ENCODE peak calls at places on chromosomes 16 and 17, in ten cellular contexts. V, K, J, H, U, P, G, T, X and N are unnamed samples.
A peak's percentile ranks its signal among the peaks of the same experiment; 100 is the strongest.

GRCh38 chr16:67856927-67857546 is 9.5 kb upstream of the CENPT start:
- DNase-seq in T (no peak), X (no peak), U (no peak), J (no peak), H (no peak), V (no peak), P (no peak), G (no peak), K (peak; percentile 47), N (no peak)

GRCh38 chr16:75432828-75433731 is at the start of gene CFDP1:
- DNase-seq in J (peak; percentile 96), K (peak; percentile 98), G (peak; percentile 95), T (peak; percentile 97), V (peak; percentile 97), P (peak; percentile 95), H (peak; percentile 93), X (peak; percentile 63), U (peak; percentile 95), N (peak; percentile 37)

GRCh38 chr17:82881900-82882714 is 42.3 kb upstream of the ZNF750 start:
- DNase-seq in H (no peak), V (no peak), P (no peak), J (no peak), G (no peak), U (peak; percentile 57), T (no peak), K (peak; percentile 85), X (no peak), N (no peak)

GRCh38 chr16:9837481-9837880 is 344.7 kb downstream of the GRIN2A start:
- DNase-seq in H (no peak), T (no peak), K (no peak), J (no peak), V (no peak), X (no peak), G (no peak), U (no peak), P (no peak), N (no peak)

GRCh38 chr17:5941258-5941657 is 128.9 kb upstream of the WSCD1 start:
- DNase-seq in J (no peak), T (no peak), V (no peak), X (no peak), P (no peak), H (no peak), K (no peak), U (no peak), G (no peak), N (no peak)

GRCh38 chr17:337453-337852 is 15.2 kb downstream of the RPH3AL start:
- DNase-seq in J (no peak), T (no peak), V (no peak), K (no peak), U (no peak), P (no peak), H (no peak), X (no peak), G (no peak), N (no peak)

GRCh38 chr17:81339502-81340296 is 44.6 kb upstream of the SLC38A10 start:
- DNase-seq in U (no peak), K (no peak), P (no peak), G (peak; percentile 91), V (peak; percentile 53), J (no peak), H (no peak), X (no peak), T (no peak), N (no peak)

GRCh38 chr16:88489163-88489721 is 36.2 kb downstream of the ZFPM1 start:
- DNase-seq in U (no peak), P (no peak), G (no peak), X (no peak), T (no peak), K (no peak), J (no peak), H (no peak), V (no peak), N (no peak)

GRCh38 chr16:8851761-8852403 is 16.9 kb downstream of the CARHSP1 start:
- DNase-seq in G (no peak), U (no peak), H (no peak), P (no peak), K (no peak), T (no peak), J (no peak), X (no peak), V (no peak), N (no peak)

GRCh38 chr17:49576121-49576905 is 642 bp downstream of the NXPH3 start:
- DNase-seq in X (no peak), T (peak; percentile 60), P (no peak), J (no peak), U (peak; percentile 66), H (no peak), V (peak; percentile 87), K (peak; percentile 71), G (peak; percentile 33), N (no peak)

GRCh38 chr17:67016039-67016762 is 28.2 kb upstream of the CACNG1 start:
- DNase-seq in G (no peak), K (no peak), V (peak; percentile 73), H (no peak), J (no peak), U (no peak), P (no peak), X (no peak), T (no peak), N (no peak)

GRCh38 chr17:81866440-81867122 is 4.6 kb downstream of the ARHGDIA start:
- DNase-seq in J (no peak), X (no peak), V (no peak), T (peak; percentile 23), G (no peak), P (no peak), U (no peak), K (no peak), H (no peak), N (no peak)

GRCh38 chr16:2841606-2842339 is 11.7 kb downstream of the ZG16B start:
- DNase-seq in J (no peak), V (no peak), P (no peak), X (no peak), T (no peak), G (no peak), U (peak; percentile 10), K (peak; percentile 44), H (no peak), N (no peak)

GRCh38 chr16:27760845-27761176 is 210.9 kb downstream of the KATNIP start:
- DNase-seq in V (no peak), T (no peak), P (no peak), X (no peak), G (no peak), U (no peak), H (no peak), K (no peak), J (no peak), N (no peak)

GRCh38 chr16:7456221-7456620 is 123.6 kb downstream of the RBFOX1 start:
- DNase-seq in V (no peak), T (no peak), U (no peak), P (no peak), K (no peak), G (no peak), H (no peak), J (no peak), X (no peak), N (no peak)

GRCh38 chr17:58637011-58637570 is 54.8 kb downstream of the TEX14 start:
- DNase-seq in G (no peak), H (no peak), P (no peak), T (no peak), U (no peak), J (no peak), V (no peak), X (no peak), K (no peak), N (no peak)

GRCh38 chr17:58630883-58631522 is 60.8 kb downstream of the TEX14 start:
- DNase-seq in V (peak; percentile 51), P (no peak), X (no peak), U (no peak), K (no peak), T (no peak), J (peak; percentile 49), G (no peak), H (no peak), N (no peak)

GRCh38 chr17:58626905-58627304 is 64.9 kb downstream of the TEX14 start:
- DNase-seq in V (no peak), K (no peak), X (no peak), H (no peak), G (no peak), T (no peak), U (no peak), P (no peak), J (no peak), N (no peak)

GRCh38 chr17:58632324-58633314 is 59.2 kb downstream of the TEX14 start:
- DNase-seq in H (no peak), U (no peak), P (no peak), G (no peak), T (no peak), V (no peak), K (no peak), X (no peak), J (no peak), N (no peak)

GRCh38 chr17:58631523-58632323 is 60.1 kb downstream of the TEX14 start:
- DNase-seq in H (peak; percentile 84), G (peak; percentile 98), T (peak; percentile 64), X (peak; percentile 96), J (peak; percentile 94), K (peak; percentile 96), U (peak; percentile 92), P (peak; percentile 99), V (peak; percentile 95), N (no peak)
- TF ChIP-seq CTCF in H (no peak), G (peak; percentile 40), T (peak; percentile 43), X (no peak), J (no peak), K (peak; percentile 22), U (peak; percentile 48), P (no peak), V (no peak), N (peak; percentile 21)

DNA sequence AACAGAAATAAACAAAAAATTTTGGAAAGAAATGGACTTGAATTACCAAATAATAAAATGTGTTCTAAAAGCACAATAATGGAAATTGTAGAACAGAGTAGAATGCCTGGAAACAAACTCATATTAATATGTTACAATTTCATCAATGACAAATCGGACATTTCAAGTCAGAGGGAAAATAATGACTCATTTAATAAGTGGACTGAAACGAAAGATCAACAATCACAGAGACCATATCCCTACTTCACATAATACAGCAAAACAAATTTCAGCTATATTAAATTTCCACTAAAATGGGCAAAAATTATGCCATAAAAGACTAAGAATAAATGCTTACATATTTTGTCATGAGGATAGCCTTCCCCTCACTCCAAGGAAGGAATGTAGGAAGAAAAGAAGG is 25.7 kb downstream of the CDYL2 start:
- DNase-seq in X (no peak), K (no peak), P (no peak), G (no peak), V (no peak), J (no peak), H (no peak), T (no peak), U (no peak), N (no peak)
- TF ChIP-seq CTCF in X (no peak), K (no peak), P (no peak), G (no peak), V (no peak), J (no peak), H (no peak), T (no peak), U (no peak), N (no peak)

GRCh38 chr16:29899516-29900101 is at the start of gene SEZ6L2:
- DNase-seq in T (no peak), V (peak; percentile 95), G (peak; percentile 94), X (peak; percentile 85), J (no peak), K (peak; percentile 84), H (peak; percentile 76), U (peak; percentile 31), P (peak; percentile 78), N (peak; percentile 68)
- TF ChIP-seq CTCF in T (no peak), V (no peak), G (no peak), X (peak; percentile 55), J (no peak), K (no peak), H (no peak), U (no peak), P (no peak), N (no peak)

GRCh38 chr17:74446551-74447500 is 14.9 kb downstream of the GPRC5C start:
- DNase-seq in H (no peak), K (peak; percentile 95), G (no peak), V (no peak), X (no peak), J (no peak), P (no peak), T (no peak), U (peak; percentile 77), N (no peak)
- TF ChIP-seq CTCF in H (no peak), K (peak; percentile 20), G (no peak), V (no peak), X (no peak), J (no peak), P (no peak), T (no peak), U (no peak), N (no peak)